ENCODE peak calls at places on chromosomes 6 and 20, in seven cellular contexts. P is IMR-90, K is trophoblast cell, N is mesenchymal stem cell, E is neuronal stem cell, Q is H1, X is H9. S is an unnamed sample.

GRCh38 chr6:13243033-13243432 is 85.3 kb downstream of the TBC1D7 start:
- DNase-seq in Q (no peak), K (no peak), E (no peak), P (peak; percentile 7), X (no peak), N (peak; percentile 62), S (no peak)

GRCh38 chr6:47628448-47629272 is 69.7 kb upstream of the ADGRF4 start:
- DNase-seq in E (no peak), P (no peak), K (no peak), N (no peak), X (no peak), Q (no peak), S (no peak)

GRCh38 chr6:45923831-45924391 is 91.7 kb downstream of the CLIC5 start:
- DNase-seq in X (no peak), E (no peak), K (peak; percentile 89), N (peak; percentile 91), P (peak; percentile 63), Q (no peak), S (no peak)

GRCh38 chr6:135812085-135812526 is 39.4 kb upstream of the PDE7B start:
- DNase-seq in E (no peak), P (peak; percentile 24), X (no peak), N (peak; percentile 68), K (no peak), Q (no peak), S (no peak)

GRCh38 chr6:158027590-158028285 is 46.1 kb downstream of the SYNJ2 start:
- DNase-seq in K (no peak), P (no peak), Q (no peak), E (no peak), X (no peak), N (no peak), S (peak; percentile 64)

GRCh38 chr6:37624606-37625574 is 72.8 kb downstream of the MDGA1 start:
- DNase-seq in N (no peak), E (no peak), K (no peak), X (no peak), Q (no peak), P (no peak), S (no peak)

GRCh38 chr6:152863618-152864326 is 113.2 kb downstream of the VIP start:
- DNase-seq in P (peak; percentile 74), E (peak; percentile 69), K (peak; percentile 73), N (peak; percentile 71), Q (no peak), X (peak; percentile 31), S (peak; percentile 68)

GRCh38 chr6:24926192-24926591 is 9.6 kb downstream of the RIPOR2 start:
- DNase-seq in N (no peak), Q (no peak), K (no peak), P (no peak), E (no peak), X (no peak), S (peak; percentile 31)

GRCh38 chr20:35950093-35950492 is 4.2 kb downstream of the SCAND1 start:
- DNase-seq in X (no peak), P (no peak), E (no peak), N (no peak), Q (no peak), K (no peak), S (no peak)

GRCh38 chr6:134740473-134741192 is 209.3 kb downstream of the ALDH8A1 start:
- DNase-seq in Q (no peak), P (peak; percentile 60), N (peak; percentile 33), K (no peak), E (no peak), X (no peak), S (no peak)

GRCh38 chr6:4564746-4565145 is 211.5 kb upstream of the CDYL start:
- DNase-seq in E (no peak), X (peak; percentile 12), Q (no peak), K (peak; percentile 89), P (no peak), N (no peak), S (no peak)

GRCh38 chr20:13259921-13260320 is 38.8 kb downstream of the ISM1 start:
- DNase-seq in P (no peak), Q (no peak), K (no peak), X (no peak), N (no peak), E (no peak), S (no peak)

GRCh38 chr6:37047421-37047931 is 42.0 kb downstream of the FGD2 start:
- DNase-seq in K (no peak), Q (no peak), E (no peak), N (no peak), P (no peak), X (no peak), S (no peak)

GRCh38 chr6:52261229-52261628 is 16.9 kb upstream of the IL17F start:
- DNase-seq in X (no peak), K (no peak), P (peak; percentile 87), Q (no peak), N (peak; percentile 28), E (no peak), S (no peak)

GRCh38 chr6:34276881-34277762 is 28.3 kb upstream of the SMIM29 start:
- DNase-seq in N (no peak), X (no peak), Q (no peak), K (peak; percentile 36), P (no peak), E (no peak), S (no peak)

GRCh38 chr6:46263709-46264091 is 92.9 kb upstream of the ENPP5 start:
- DNase-seq in P (peak; percentile 20), Q (no peak), K (no peak), N (peak; percentile 10), X (no peak), E (no peak), S (no peak)

GRCh38 chr6:90328004-90328403 is 31.4 kb upstream of the BACH2 start:
- DNase-seq in P (peak; percentile 39), K (no peak), Q (no peak), X (no peak), N (peak; percentile 16), E (no peak), S (no peak)

GRCh38 chr6:161584929-161585328 is 311.1 kb upstream of the AGPAT4 start:
- DNase-seq in K (no peak), Q (no peak), X (no peak), P (no peak), N (no peak), E (no peak), S (no peak)

GRCh38 chr6:167993169-167993568 is 4.3 kb upstream of the KIF25 start:
- DNase-seq in K (no peak), N (no peak), X (no peak), E (no peak), Q (no peak), P (no peak), S (no peak)

GRCh38 chr6:79946773-79947190 is 571 bp downstream of the ELOVL4 start:
- DNase-seq in N (peak; percentile 42), E (peak; percentile 32), K (no peak), P (peak; percentile 18), Q (no peak), X (peak; percentile 34), S (peak; percentile 61)

GRCh38 chr6:71367763-71368162 is 79.2 kb downstream of the OGFRL1 start:
- DNase-seq in X (peak; percentile 27), P (peak; percentile 17), Q (no peak), K (peak; percentile 17), N (no peak), E (no peak), S (no peak)

GRCh38 chr6:43778976-43779863 is 9.2 kb downstream of the VEGFA start:
- DNase-seq in Q (no peak), X (no peak), P (no peak), E (no peak), K (no peak), N (no peak), S (no peak)

GRCh38 chr6:354631-355280 is 36.8 kb upstream of the IRF4 start:
- DNase-seq in K (no peak), E (no peak), N (no peak), Q (no peak), X (no peak), P (no peak), S (no peak)
- H3K4ac ChIP-seq in K (no peak overlapping the region), E (no peak overlapping the region), N (no peak overlapping the region), Q (no peak overlapping the region), X (no peak overlapping the region), P (no peak overlapping the region), S (no peak overlapping the region)

GRCh38 chr6:11358904-11359840 is 126.7 kb upstream of the NEDD9 start:
- DNase-seq in X (no peak), N (peak; percentile 53), K (peak; percentile 32), P (no peak), Q (no peak), E (no peak), S (no peak)
- H3K27ac ChIP-seq in X (no peak overlapping the region), N (no peak overlapping the region), K (no peak overlapping the region), P (no peak overlapping the region), Q (no peak overlapping the region), E (no peak overlapping the region), S (no peak overlapping the region)

GRCh38 chr6:106525885-106526280 is 103.4 kb downstream of the RTN4IP1 start:
- DNase-seq in K (no peak), E (no peak), P (no peak), X (no peak), N (no peak), Q (no peak), S (no peak)

GRCh38 chr6:106522557-106522956 is 106.7 kb downstream of the RTN4IP1 start:
- DNase-seq in X (no peak), K (no peak), E (no peak), N (no peak), Q (no peak), P (no peak), S (no peak)

GRCh38 chr6:106527979-106528378 is 101.3 kb downstream of the RTN4IP1 start:
- DNase-seq in N (peak; percentile 84), X (no peak), K (no peak), P (peak; percentile 98), Q (no peak), E (no peak), S (no peak)

GRCh38 chr6:106527111-106527510 is 102.2 kb downstream of the RTN4IP1 start:
- DNase-seq in Q (no peak), P (no peak), K (no peak), N (no peak), X (no peak), E (no peak), S (no peak)

GRCh38 chr6:106525111-106525884 is 104.0 kb downstream of the RTN4IP1 start:
- DNase-seq in P (no peak), N (no peak), Q (no peak), E (no peak), K (no peak), X (no peak), S (no peak)
- H3K79me1 ChIP-seq in P (no peaks in the 10 kb centered on the region), N (no peaks in the 10 kb centered on the region), Q (no peaks in the 10 kb centered on the region), E (no peaks in the 10 kb centered on the region), K (no peaks in the 10 kb centered on the region), X (no peaks in the 10 kb centered on the region), S (no peaks in the 10 kb centered on the region)

GRCh38 chr6:125858427-125859320 is 67.9 kb downstream of the NCOA7 start:
- DNase-seq in N (peak; percentile 83), E (peak; percentile 62), K (peak; percentile 62), X (peak; percentile 87), P (peak; percentile 80), Q (peak; percentile 69), S (peak; percentile 95)

GRCh38 chr6:125857846-125858245 is 67.1 kb downstream of the NCOA7 start:
- DNase-seq in Q (no peak), E (no peak), K (no peak), X (no peak), N (no peak), P (no peak), S (no peak)

GRCh38 chr6:125863023-125863422 is 72.3 kb downstream of the NCOA7 start:
- DNase-seq in Q (no peak), K (no peak), N (no peak), E (no peak), P (no peak), X (no peak), S (no peak)

GRCh38 chr6:125855783-125856182 is 65.0 kb downstream of the NCOA7 start:
- DNase-seq in X (no peak), N (no peak), K (no peak), E (no peak), Q (no peak), P (no peak), S (no peak)

GRCh38 chr6:125859691-125860210 is 69.0 kb downstream of the NCOA7 start:
- DNase-seq in N (peak; percentile 62), X (no peak), Q (no peak), K (no peak), E (no peak), P (peak; percentile 25), S (no peak)
- H3K4ac ChIP-seq in N (no peak overlapping the region), X (no peak overlapping the region), Q (no peak overlapping the region), K (no peak overlapping the region), E (no peak overlapping the region), P (no peak overlapping the region), S (no peak overlapping the region)